ENCODE peak calls at places on chromosomes 7 and 10, in ten cellular contexts. F is SK-N-SH, U is kidney epithelial cell, J is adrenal gland, R is tibial nerve, S is psoas muscle, L is fibroblast of lung, Z is neural progenitor cell, M is left ventricle myocardium inferior, A is HepG2. K is an unnamed sample.
A peak's percentile ranks its signal among the peaks of the same experiment; 100 is the strongest.

GRCh38 chr10:3782456-3783312 is 2.3 kb downstream of the KLF6 start:
- DNase-seq in M (peak; percentile 59), U (no peak), R (peak; percentile 55), Z (no peak), J (peak; percentile 80), F (peak; percentile 48), S (peak; percentile 81), A (peak; percentile 82), L (peak; percentile 97), K (peak; percentile 54)

GRCh38 chr10:130477360-130477759 is 341.2 kb downstream of the GLRX3 start:
- DNase-seq in Z (no peak), F (no peak), J (no peak), A (no peak), R (no peak), U (no peak), M (no peak), L (no peak), S (no peak), K (no peak)

GRCh38 chr10:129971381-129972144 is 7.5 kb upstream of the EBF3 start:
- DNase-seq in A (peak; percentile 8), R (no peak), F (peak; percentile 96), J (no peak), U (no peak), L (peak; percentile 47), M (peak; percentile 60), Z (peak; percentile 91), S (peak; percentile 82), K (peak; percentile 87)

GRCh38 chr7:27704407-27705199 is 35.4 kb upstream of the TAX1BP1 start:
- DNase-seq in R (no peak), Z (no peak), F (no peak), L (no peak), S (no peak), J (no peak), A (no peak), M (no peak), U (no peak), K (no peak)

GRCh38 chr7:127629268-127629854 is 11.4 kb upstream of the PAX4 start:
- DNase-seq in Z (peak; percentile 65), U (no peak), L (no peak), S (no peak), J (no peak), R (no peak), A (peak; percentile 33), F (peak; percentile 58), M (no peak), K (no peak)

GRCh38 chr7:152925412-152926147 is 166.0 kb downstream of the ACTR3B start:
- DNase-seq in M (no peak), R (no peak), S (no peak), F (peak; percentile 83), U (no peak), A (no peak), L (no peak), J (no peak), Z (peak; percentile 90), K (peak; percentile 79)

GRCh38 chr10:124349993-124350280 is 68.8 kb downstream of the OAT start:
- DNase-seq in M (no peak), Z (no peak), A (no peak), U (no peak), L (no peak), S (no peak), R (no peak), F (no peak), J (no peak), K (no peak)

GRCh38 chr7:83697814-83698530 is 49.0 kb upstream of the SEMA3E start:
- DNase-seq in S (no peak), U (no peak), F (no peak), Z (no peak), L (no peak), R (no peak), M (no peak), A (no peak), J (no peak), K (no peak)

GRCh38 chr10:11156480-11156879 is 138.8 kb downstream of the CELF2 start:
- DNase-seq in U (no peak), R (no peak), J (no peak), F (no peak), L (no peak), Z (no peak), A (no peak), S (no peak), M (no peak), K (no peak)

GRCh38 chr10:94578790-94579189 is 33.2 kb downstream of the HELLS start:
- DNase-seq in L (no peak), R (no peak), M (no peak), A (no peak), J (no peak), U (no peak), S (no peak), Z (no peak), F (no peak), K (no peak)

GRCh38 chr7:24821045-24821853 is 64.0 kb upstream of the GSDME start:
- DNase-seq in L (peak; percentile 92), Z (no peak), R (no peak), A (peak; percentile 35), U (peak; percentile 88), S (peak; percentile 69), J (peak; percentile 50), M (peak; percentile 22), F (no peak), K (peak; percentile 77)

GRCh38 chr7:154973381-154973780 is 29.5 kb downstream of the PAXIP1 start:
- DNase-seq in U (no peak), F (no peak), J (no peak), L (no peak), Z (no peak), A (no peak), S (no peak), M (no peak), R (no peak), K (no peak)
- H3K36me3 ChIP-seq in U (no peaks in the 10 kb centered on the region), F (peaks cover 57% of the 10 kb centered on the region), J (no peaks in the 10 kb centered on the region), L (peaks cover 5% of the 10 kb centered on the region), Z (no peaks in the 10 kb centered on the region), A (peaks cover 24% of the 10 kb centered on the region), S (peaks cover 75% of the 10 kb centered on the region), M (peaks cover 56% of the 10 kb centered on the region), R (peaks cover 55% of the 10 kb centered on the region), K (peaks cover 52% of the 10 kb centered on the region)

DNA sequence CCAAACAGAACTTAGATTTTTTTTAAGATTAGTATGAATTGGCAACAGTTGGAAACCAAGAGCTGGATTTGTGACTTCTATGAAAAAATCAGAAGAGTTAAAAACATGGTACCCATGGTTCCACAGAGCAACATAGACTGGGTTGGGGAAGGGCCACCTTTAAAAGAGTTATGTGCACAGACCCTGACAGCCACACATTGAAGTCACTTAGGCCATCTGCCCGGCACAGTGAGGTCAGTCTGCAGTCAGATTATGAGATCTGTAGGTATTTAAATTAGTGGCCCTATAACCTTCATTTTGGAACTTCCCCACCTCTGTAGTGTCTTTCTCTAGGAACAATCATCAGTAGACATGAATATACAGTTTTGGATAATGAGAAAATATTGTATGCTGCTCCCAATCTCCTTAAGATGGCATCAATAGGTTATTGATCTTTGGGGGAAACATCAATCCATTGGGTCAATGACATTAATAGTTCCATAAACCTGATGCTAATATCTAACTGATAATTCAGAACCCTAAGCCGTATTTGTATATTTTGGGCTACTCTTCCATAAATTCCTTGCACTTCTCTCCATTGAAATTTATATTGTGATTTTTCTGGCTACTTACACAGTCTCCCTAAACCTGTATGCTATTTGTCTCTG is 7.0 kb downstream of the ANKRD1 start:
- DNase-seq in M (no peak), U (no peak), J (no peak), Z (no peak), A (no peak), S (no peak), F (no peak), R (no peak), L (no peak), K (no peak)
- H3K27me3 ChIP-seq in M (no peaks in the 10 kb centered on the region), U (no peaks in the 10 kb centered on the region), J (no peaks in the 10 kb centered on the region), Z (no peaks in the 10 kb centered on the region), A (no peaks in the 10 kb centered on the region), S (no peaks in the 10 kb centered on the region), F (no peaks in the 10 kb centered on the region), R (no peaks in the 10 kb centered on the region), L (no peaks in the 10 kb centered on the region), K (no peaks in the 10 kb centered on the region)

GRCh38 chr10:6819301-6819700 is 239.2 kb upstream of the PRKCQ start:
- DNase-seq in Z (no peak), S (no peak), R (no peak), F (no peak), J (no peak), A (no peak), U (no peak), M (no peak), L (no peak), K (no peak)
- TF ChIP-seq CTCF in Z (no peak), S (no peak), R (no peak), F (no peak), J (no peak), A (no peak), U (no peak), M (no peak), L (no peak), K (no peak)

DNA sequence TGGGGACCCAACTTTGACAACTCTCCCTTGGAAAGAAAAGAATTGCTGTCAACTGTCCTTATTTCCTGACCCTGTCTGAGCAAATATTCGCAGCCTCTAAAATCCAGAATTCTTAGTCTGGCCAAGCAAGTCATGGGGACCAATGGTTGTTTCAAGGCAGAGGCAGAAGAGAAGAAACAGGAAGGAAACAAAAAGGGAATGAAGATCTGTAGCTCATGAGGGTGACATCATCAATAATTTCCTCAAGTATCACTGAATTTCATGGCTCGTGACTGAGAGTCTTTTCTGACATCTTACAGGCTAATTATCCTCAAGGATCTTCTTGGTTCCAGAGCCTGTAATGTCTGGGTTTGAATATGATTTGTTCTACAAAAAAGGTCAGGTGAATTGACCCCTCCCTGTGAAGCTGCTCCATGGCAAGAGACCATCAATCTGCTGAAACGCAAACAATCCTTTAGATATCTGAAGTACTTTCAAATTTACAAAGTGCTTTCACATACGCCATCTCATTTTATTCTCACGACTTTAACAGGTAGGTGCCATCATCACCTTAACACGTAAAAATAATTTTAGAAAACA is 5.8 kb downstream of the CDK6 start:
- DNase-seq in F (no peak), Z (no peak), M (no peak), R (no peak), J (no peak), L (peak; percentile 27), U (no peak), S (no peak), A (no peak), K (no peak)
- H3K36me3 ChIP-seq in F (peaks cover 60% of the 10 kb centered on the region), Z (no peaks in the 10 kb centered on the region), M (no peaks in the 10 kb centered on the region), R (no peaks in the 10 kb centered on the region), J (no peaks in the 10 kb centered on the region), L (no peaks in the 10 kb centered on the region), U (no peaks in the 10 kb centered on the region), S (no peaks in the 10 kb centered on the region), A (peaks cover 5% of the 10 kb centered on the region), K (no peaks in the 10 kb centered on the region)

K was measured in left lung.